ENCODE peak calls at places on chromosomes 5 and 9, in six cellular contexts. K is AML-193, I is HuH-7.5, F is T-helper 22 cell, C is body of pancreas, L is head of caudate nucleus. B is an unnamed sample.

GRCh38 chr5:151023047-151023615 is 2.7 kb downstream of the GPX3 start:
- DNase-seq in K (no peak), I (no peak), F (no peak), C (peak), L (no peak), B (no peak)

GRCh38 chr5:82467006-82467561 is 188.9 kb upstream of the RPS23 start:
- DNase-seq in K (no peak), I (no peak), F (no peak), C (no peak), L (no peak), B (no peak)

GRCh38 chr5:174553556-174553955 is 170.8 kb upstream of the MSX2 start:
- DNase-seq in K (no peak), I (no peak), F (no peak), C (no peak), L (no peak), B (no peak)

GRCh38 chr9:122806661-122807060 is 6.7 kb downstream of the OR1K1 start:
- DNase-seq in K (no peak), I (no peak), F (no peak), C (no peak), L (no peak), B (no peak)

GRCh38 chr9:98101868-98102273 is 17.2 kb downstream of the TRIM14 start:
- DNase-seq in K (peak), I (no peak), F (peak), C (no peak), L (no peak), B (peak)

GRCh38 chr9:96447406-96447805 is 2.6 kb upstream of the HABP4 start:
- DNase-seq in K (no peak), I (no peak), F (no peak), C (no peak), L (no peak), B (no peak)

GRCh38 chr9:129007035-129007765 is 20.9 kb downstream of the SH3GLB2 start:
- DNase-seq in K (no peak), I (no peak), F (no peak), C (no peak), L (peak), B (no peak)

GRCh38 chr9:34177906-34178697 is 741 bp upstream of the UBAP1 start:
- DNase-seq in K (no peak), I (no peak), F (no peak), C (no peak), L (no peak), B (no peak)

GRCh38 chr5:160175438-160176218 is 53.7 kb upstream of the FABP6 start:
- DNase-seq in K (no peak), I (no peak), F (no peak), C (peak), L (peak), B (no peak)